ENCODE peak calls at places on chromosomes 1 and 21, in eight cellular contexts. X, B, K, D, R, M, C and E are unnamed samples.

GRCh38 chr21:41254090-41254700 is 62.4 kb upstream of the FAM3B start:
- DNase-seq in X (no peak), B (no peak), K (no peak), D (no peak), R (no peak), M (no peak), C (no peak), E (no peak)

GRCh38 chr1:78279051-78279450 is 211.7 kb upstream of the PTGFR start:
- DNase-seq in X (peak; percentile 97), B (no peak), K (no peak), D (no peak), R (no peak), M (peak; percentile 91), C (no peak), E (no peak)

GRCh38 chr1:64183380-64183984 is 19.9 kb upstream of the UBE2U start:
- DNase-seq in X (peak; percentile 30), B (no peak), K (no peak), D (no peak), R (no peak), M (peak; percentile 55), C (no peak), E (peak; percentile 20)

GRCh38 chr1:6488602-6489382 is 2.7 kb downstream of the PLEKHG5 start:
- DNase-seq in X (no peak), B (no peak), K (no peak), D (no peak), R (no peak), M (no peak), C (no peak), E (peak; percentile 74)

GRCh38 chr1:84298688-84299535 is 2.6 kb upstream of the SAMD13 start:
- DNase-seq in X (no peak), B (no peak), K (peak; percentile 56), D (peak; percentile 24), R (peak; percentile 69), M (peak; percentile 25), C (peak; percentile 4), E (peak; percentile 56)

GRCh38 chr1:160646711-160647328 is at the start of gene SLAMF1:
- DNase-seq in X (no peak), B (no peak), K (no peak), D (peak; percentile 39), R (no peak), M (no peak), C (no peak), E (no peak)

GRCh38 chr1:240906477-240906876 is 294.5 kb upstream of the GREM2 start:
- DNase-seq in X (no peak), B (no peak), K (no peak), D (peak; percentile 39), R (no peak), M (no peak), C (no peak), E (peak; percentile 35)

GRCh38 chr1:209651148-209651547 is 1.1 kb downstream of the LAMB3 start:
- DNase-seq in X (peak; percentile 68), B (no peak), K (peak; percentile 84), D (no peak), R (no peak), M (peak; percentile 79), C (peak; percentile 58), E (no peak)

GRCh38 chr1:236759252-236759859 is 35.7 kb upstream of the MTR start:
- DNase-seq in X (peak; percentile 34), B (no peak), K (no peak), D (peak; percentile 66), R (peak; percentile 63), M (peak; percentile 63), C (no peak), E (peak; percentile 76)

GRCh38 chr21:43866233-43866632 is 1.2 kb downstream of the AGPAT3 start:
- DNase-seq in X (peak; percentile 60), B (no peak), K (no peak), D (peak; percentile 47), R (no peak), M (peak; percentile 60), C (peak; percentile 26), E (peak; percentile 55)

GRCh38 chr21:43596616-43597015 is 62.7 kb downstream of the HSF2BP start:
- DNase-seq in X (no peak), B (no peak), K (no peak), D (no peak), R (no peak), M (no peak), C (no peak), E (no peak)

GRCh38 chr1:107093385-107093784 is 36.9 kb downstream of the PRMT6 start:
- DNase-seq in X (no peak), B (no peak), K (no peak), D (no peak), R (no peak), M (no peak), C (no peak), E (no peak)

GRCh38 chr1:172498858-172499257 is 34.1 kb upstream of the SUCO start:
- DNase-seq in X (no peak), B (no peak), K (peak; percentile 60), D (no peak), R (no peak), M (no peak), C (no peak), E (no peak)

GRCh38 chr1:82319526-82319925 is 518.8 kb downstream of the ADGRL2 start:
- DNase-seq in X (no peak), B (no peak), K (no peak), D (no peak), R (no peak), M (no peak), C (no peak), E (no peak)

GRCh38 chr1:78651247-78651646 is 1.6 kb downstream of the IFI44 start:
- DNase-seq in X (peak; percentile 62), B (no peak), K (no peak), D (no peak), R (no peak), M (peak; percentile 41), C (no peak), E (no peak)

GRCh38 chr1:15546641-15547040 is 20.0 kb downstream of the DNAJC16 start:
- DNase-seq in X (no peak), B (no peak), K (no peak), D (no peak), R (no peak), M (no peak), C (no peak), E (no peak)

GRCh38 chr1:180857947-180858768 is 54.5 kb upstream of the KIAA1614 start:
- DNase-seq in X (no peak), B (no peak), K (peak; percentile 49), D (no peak), R (no peak), M (no peak), C (no peak), E (no peak)

GRCh38 chr1:93675931-93676330 is 5.7 kb downstream of the BCAR3 start:
- DNase-seq in X (no peak), B (no peak), K (no peak), D (no peak), R (no peak), M (no peak), C (no peak), E (no peak)

GRCh38 chr1:164051791-164052190 is 507.2 kb upstream of the PBX1 start:
- DNase-seq in X (peak; percentile 21), B (no peak), K (no peak), D (no peak), R (no peak), M (no peak), C (no peak), E (no peak)

GRCh38 chr1:58570817-58571216 is 6.2 kb downstream of the TACSTD2 start:
- DNase-seq in X (no peak), B (no peak), K (no peak), D (no peak), R (no peak), M (no peak), C (no peak), E (no peak)

GRCh38 chr1:5927506-5928370 is 64.5 kb downstream of the NPHP4 start:
- DNase-seq in X (no peak), B (no peak), K (no peak), D (no peak), R (no peak), M (no peak), C (no peak), E (no peak)

GRCh38 chr1:107061886-107062285 is 5.4 kb downstream of the PRMT6 start:
- DNase-seq in X (no peak), B (no peak), K (no peak), D (no peak), R (no peak), M (no peak), C (no peak), E (no peak)

GRCh38 chr1:214427871-214428277 is 123.5 kb downstream of the PTPN14 start:
- DNase-seq in X (peak; percentile 93), B (no peak), K (no peak), D (peak; percentile 57), R (peak; percentile 96), M (peak; percentile 90), C (peak; percentile 12), E (peak; percentile 31)

GRCh38 chr1:152859696-152860095 is at the start of gene LCE7A:
- DNase-seq in X (no peak), B (no peak), K (no peak), D (no peak), R (no peak), M (no peak), C (no peak), E (no peak)